ENCODE peak calls at places on chromosomes 3 and 15, in seven cellular contexts. G is dorsolateral prefrontal cortex; R is WERI-Rb-1; B is ovary; I is upper lobe of left lung; P is CD8-positive, alpha-beta T cell; N is tibial nerve. Y is an unnamed sample.

GRCh38 chr3:170724599-170724998 is 138.7 kb upstream of the SLC7A14 start:
- DNase-seq in G (no peak), R (no peak), B (peak), I (no peak), P (no peak), N (peak), Y (no peak)

GRCh38 chr3:127820871-127821853 is 1.2 kb downstream of the MGLL start:
- DNase-seq in G (no peak), R (no peak), B (no peak), I (no peak), P (no peak), N (no peak), Y (no peak)

GRCh38 chr3:194142156-194142910 is 6.4 kb downstream of the HES1 start:
- DNase-seq in G (no peak), R (no peak), B (peak), I (no peak), P (no peak), N (peak), Y (no peak)

GRCh38 chr3:184772667-184773272 is 39.2 kb upstream of the VPS8 start:
- DNase-seq in G (no peak), R (no peak), B (no peak), I (no peak), P (no peak), N (no peak), Y (no peak)

GRCh38 chr3:187139126-187139894 is at the start of gene RPL39L:
- DNase-seq in G (peak), R (no peak), B (peak), I (peak), P (peak), N (peak), Y (peak)

GRCh38 chr3:189690672-189691071 is 59.5 kb downstream of the TP63 start:
- DNase-seq in G (no peak), R (no peak), B (no peak), I (no peak), P (no peak), N (no peak), Y (no peak)

GRCh38 chr3:187783098-187783497 is 37.8 kb upstream of the BCL6 start:
- DNase-seq in G (peak), R (no peak), B (no peak), I (no peak), P (no peak), N (no peak), Y (peak)

GRCh38 chr3:37981348-37981664 is 9.3 kb upstream of the VILL start:
- DNase-seq in G (no peak), R (no peak), B (peak), I (no peak), P (no peak), N (no peak), Y (no peak)

GRCh38 chr3:60594025-60594424 is 657.2 kb downstream of the FHIT start:
- DNase-seq in G (peak), R (no peak), B (peak), I (no peak), P (no peak), N (peak), Y (no peak)

GRCh38 chr3:13548696-13549512 is at the start of gene FBLN2:
- DNase-seq in G (no peak), R (peak), B (no peak), I (peak), P (no peak), N (no peak), Y (no peak)

GRCh38 chr3:136957751-136958288 is at the start of gene IL20RB:
- DNase-seq in G (no peak), R (no peak), B (no peak), I (no peak), P (no peak), N (peak), Y (no peak)

GRCh38 chr3:156615592-156616173 is 58.7 kb upstream of the TIPARP start:
- DNase-seq in G (no peak), R (no peak), B (no peak), I (no peak), P (no peak), N (no peak), Y (peak)

GRCh38 chr3:150870406-150870805 is 34.8 kb downstream of the MINDY4B start:
- DNase-seq in G (no peak), R (no peak), B (no peak), I (no peak), P (no peak), N (no peak), Y (peak)

GRCh38 chr15:101617390-101617965 is 34.7 kb downstream of the TM2D3 start:
- DNase-seq in G (no peak), R (no peak), B (no peak), I (peak), P (no peak), N (no peak), Y (no peak)

GRCh38 chr3:196947136-196947859 is 5.0 kb upstream of the NCBP2 start:
- DNase-seq in G (no peak), R (no peak), B (no peak), I (peak), P (no peak), N (no peak), Y (no peak)

GRCh38 chr3:30131171-30131570 is 475.2 kb upstream of the TGFBR2 start:
- DNase-seq in G (no peak), R (no peak), B (no peak), I (no peak), P (no peak), N (no peak), Y (no peak)

GRCh38 chr3:179832333-179832854 is 179.6 kb downstream of the USP13 start:
- DNase-seq in G (no peak), R (no peak), B (no peak), I (no peak), P (no peak), N (no peak), Y (no peak)

GRCh38 chr15:50888054-50888453 is 20.4 kb upstream of the AP4E1 start:
- DNase-seq in G (no peak), R (no peak), B (no peak), I (no peak), P (no peak), N (no peak), Y (no peak)

GRCh38 chr15:98232761-98233160 is 272.3 kb downstream of the ARRDC4 start:
- DNase-seq in G (no peak), R (no peak), B (no peak), I (no peak), P (no peak), N (no peak), Y (no peak)

GRCh38 chr3:188764609-188765008 is 407.2 kb upstream of the TPRG1 start:
- DNase-seq in G (no peak), R (no peak), B (no peak), I (no peak), P (no peak), N (no peak), Y (no peak)

GRCh38 chr3:107704477-107704876 is 181.7 kb downstream of the BBX start:
- DNase-seq in G (no peak), R (no peak), B (no peak), I (no peak), P (no peak), N (no peak), Y (peak)

GRCh38 chr3:6680119-6680806 is 180.7 kb upstream of the GRM7 start:
- DNase-seq in G (no peak), R (no peak), B (no peak), I (no peak), P (no peak), N (no peak), Y (no peak)

GRCh38 chr3:194592798-194593752 is 40.1 kb downstream of the TMEM44 start:
- DNase-seq in G (no peak), R (no peak), B (peak), I (no peak), P (no peak), N (no peak), Y (peak)

GRCh38 chr15:64461577-64462162 is 1.3 kb downstream of the ZNF609 start:
- DNase-seq in G (no peak), R (peak), B (no peak), I (no peak), P (no peak), N (no peak), Y (no peak)

GRCh38 chr3:46261926-46262594 is 19.8 kb downstream of the CCR3 start:
- DNase-seq in G (no peak), R (no peak), B (no peak), I (no peak), P (no peak), N (no peak), Y (no peak)

GRCh38 chr15:80550219-80550909 is 144.7 kb upstream of the ABHD17C start:
- DNase-seq in G (no peak), R (no peak), B (no peak), I (no peak), P (no peak), N (no peak), Y (peak)

GRCh38 chr15:60374628-60375081 is 23.1 kb downstream of the ANXA2 start:
- DNase-seq in G (peak), R (no peak), B (no peak), I (no peak), P (no peak), N (peak), Y (peak)

GRCh38 chr15:35603298-35603697 is 57.3 kb upstream of the DPH6 start:
- DNase-seq in G (no peak), R (no peak), B (no peak), I (no peak), P (no peak), N (no peak), Y (peak)

GRCh38 chr3:144362126-144362525 is 390.5 kb downstream of the DIPK2A start:
- DNase-seq in G (no peak), R (no peak), B (no peak), I (no peak), P (no peak), N (no peak), Y (no peak)

GRCh38 chr3:176513604-176514003 is 683.7 kb downstream of the TBL1XR1 start:
- DNase-seq in G (no peak), R (no peak), B (no peak), I (no peak), P (no peak), N (no peak), Y (no peak)

GRCh38 chr3:127324913-127325629 is 37.2 kb upstream of the PRR20G start:
- DNase-seq in G (no peak), R (no peak), B (no peak), I (no peak), P (no peak), N (no peak), Y (no peak)

GRCh38 chr3:42177068-42177800 is 86.1 kb downstream of the TRAK1 start:
- DNase-seq in G (no peak), R (no peak), B (no peak), I (no peak), P (no peak), N (no peak), Y (no peak)
- H3K4me3 ChIP-seq in G (no peak), R (no peak), B (no peak), I (no peak), P (no peak), N (no peak), Y (no peak)

GRCh38 chr15:66646799-66647198 is 55.2 kb upstream of the SMAD6 start:
- DNase-seq in G (no peak), R (no peak), B (no peak), I (no peak), P (no peak), N (no peak), Y (no peak)

GRCh38 chr15:66644815-66645345 is 57.2 kb upstream of the SMAD6 start:
- DNase-seq in G (no peak), R (no peak), B (no peak), I (no peak), P (no peak), N (no peak), Y (no peak)

GRCh38 chr15:66644000-66644787 is 57.8 kb upstream of the SMAD6 start:
- DNase-seq in G (no peak), R (no peak), B (no peak), I (no peak), P (no peak), N (no peak), Y (no peak)

GRCh38 chr15:66647358-66647757 is 54.7 kb upstream of the SMAD6 start:
- DNase-seq in G (no peak), R (no peak), B (peak), I (peak), P (no peak), N (no peak), Y (no peak)

GRCh38 chr15:66646308-66646707 is 55.7 kb upstream of the SMAD6 start:
- DNase-seq in G (no peak), R (no peak), B (no peak), I (no peak), P (no peak), N (no peak), Y (no peak)
- TF ChIP-seq CTCF in G (no peak), R (no peak), B (no peak), I (no peak), P (no peak), N (no peak), Y (no peak)

GRCh38 chr3:28207000-28207733 is 34.3 kb upstream of the CMC1 start:
- DNase-seq in G (no peak), R (no peak), B (no peak), I (no peak), P (no peak), N (no peak), Y (no peak)
- H3K4me3 ChIP-seq in G (no peak), R (no peak), B (no peak), I (no peak), P (no peak), N (no peak), Y (no peak)

GRCh38 chr3:72327008-72327407 is 521.2 kb downstream of the SHQ1 start:
- DNase-seq in G (no peak), R (no peak), B (no peak), I (no peak), P (no peak), N (no peak), Y (no peak)
- TF ChIP-seq CTCF in G (no peak), R (no peak), B (no peak), I (no peak), P (no peak), N (no peak), Y (no peak)

DNA sequence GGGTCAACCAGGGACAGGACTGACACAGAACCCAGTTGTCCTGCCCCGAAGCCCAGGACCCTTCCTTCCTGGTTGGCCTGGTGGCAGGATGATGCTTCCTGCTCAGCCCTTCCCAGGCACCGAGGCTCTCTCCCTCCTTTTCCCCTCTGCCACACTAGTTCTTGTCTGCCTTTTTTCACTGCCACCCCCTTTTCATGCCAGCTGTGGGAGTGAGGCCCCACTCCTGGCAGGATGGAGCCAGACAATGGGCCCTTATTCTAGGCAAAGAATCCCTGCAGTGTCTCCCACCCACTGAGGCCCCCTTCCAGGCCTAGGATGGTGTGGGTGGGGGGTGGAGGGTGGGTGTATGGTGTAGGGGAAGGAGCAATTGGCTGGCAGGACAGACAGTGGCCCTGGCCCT is 1.1 kb upstream of the SCAMP5 start:
- DNase-seq in G (peak), R (no peak), B (no peak), I (no peak), P (no peak), N (no peak), Y (no peak)
- H3K4me3 ChIP-seq in G (peak), R (no peak), B (no peak), I (no peak), P (no peak), N (no peak), Y (no peak)

DNA sequence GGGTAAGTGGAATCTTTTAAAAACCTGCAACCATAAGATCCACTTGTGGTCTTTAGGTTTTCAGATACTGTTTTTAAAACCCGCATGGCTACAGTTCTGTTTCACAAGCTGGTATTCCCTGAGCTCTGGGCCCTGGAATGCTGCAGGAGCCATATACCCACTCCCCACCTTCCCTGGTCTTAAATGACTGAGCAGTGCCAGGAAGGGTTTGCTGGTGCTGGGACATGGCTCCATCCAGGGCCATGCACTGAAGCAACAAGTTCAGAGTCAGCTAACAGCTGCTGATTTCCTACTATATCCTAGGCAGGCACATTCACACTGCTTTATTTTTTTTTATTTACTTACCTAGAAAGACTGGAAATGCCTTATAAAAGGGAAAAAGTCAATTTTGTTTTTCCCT is 77.3 kb downstream of the HCN4 start:
- DNase-seq in G (no peak), R (no peak), B (no peak), I (no peak), P (no peak), N (no peak), Y (no peak)
- TF ChIP-seq CTCF in G (no peak), R (no peak), B (no peak), I (no peak), P (no peak), N (no peak), Y (no peak)

DNA sequence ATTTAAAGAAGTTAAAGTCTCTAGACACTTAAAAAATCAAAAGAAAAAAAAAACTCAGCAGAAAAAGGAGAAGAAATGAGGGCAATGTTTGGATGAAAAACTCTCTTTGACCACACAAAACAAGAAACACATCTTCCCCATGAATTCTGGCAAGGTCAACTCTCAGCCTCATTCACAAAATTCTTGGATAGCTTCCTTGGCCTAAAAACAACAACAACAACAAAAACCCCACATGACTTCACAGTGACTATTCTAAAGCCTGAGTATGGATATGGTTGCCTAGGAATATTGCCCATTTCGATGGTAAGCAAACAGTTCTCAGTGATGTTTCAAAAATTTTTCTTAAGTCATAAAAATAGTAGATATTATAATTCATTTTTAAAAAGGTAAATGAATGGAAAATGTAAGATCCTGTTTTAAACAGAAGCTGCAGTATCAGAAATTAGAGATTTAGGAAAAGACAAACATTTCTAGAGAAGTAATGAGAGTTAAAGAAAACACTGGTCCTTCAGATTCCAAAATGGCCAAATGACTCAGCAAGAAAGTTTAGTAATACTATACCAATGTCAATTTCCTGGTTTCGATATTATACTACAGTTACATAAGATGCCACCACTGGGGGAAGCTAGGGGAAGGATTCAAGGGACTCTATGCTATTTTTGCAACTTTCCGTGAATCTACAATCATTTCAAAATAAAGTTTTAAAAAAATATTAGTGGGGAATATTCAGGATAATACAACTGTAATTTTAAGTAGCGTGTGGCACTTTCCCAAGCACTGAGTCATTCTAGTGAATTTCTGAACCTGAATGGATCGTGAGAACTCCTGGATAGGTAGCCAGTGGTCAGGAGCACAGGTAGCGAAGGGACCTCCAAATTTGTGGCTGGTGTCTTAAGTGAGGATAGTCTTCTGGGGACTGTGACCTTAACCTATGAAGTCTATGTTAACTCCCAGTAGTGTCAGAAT is 37.8 kb downstream of the TMCC1 start:
- DNase-seq in G (no peak), R (no peak), B (no peak), I (no peak), P (no peak), N (no peak), Y (no peak)
- H3K4me3 ChIP-seq in G (no peak), R (no peak), B (no peak), I (no peak), P (no peak), N (no peak), Y (no peak)